ENCODE peak calls at places on chromosomes 3 and 15, in six cellular contexts. M, E, U, D, V and J are unnamed samples.
A peak's percentile ranks its signal among the peaks of the same experiment; 100 is the strongest.

GRCh38 chr15:29465196-29465595 is 195.6 kb upstream of the NSMCE3 start:
- DNase-seq in V (no peak), M (no peak), U (no peak), E (no peak), D (no peak), J (no peak)

GRCh38 chr3:53525765-53526761 is 31.7 kb downstream of the CACNA1D start:
- DNase-seq in U (no peak), V (no peak), M (no peak), D (no peak), E (no peak), J (no peak)

GRCh38 chr3:103047640-103048370 is 613.0 kb downstream of the ZPLD1 start:
- DNase-seq in E (no peak), D (no peak), V (no peak), M (no peak), U (no peak), J (no peak)

GRCh38 chr3:139935071-139935865 is at the start of gene CLSTN2:
- DNase-seq in D (peak; percentile 68), E (peak; percentile 79), U (peak; percentile 56), M (peak; percentile 63), V (no peak), J (peak; percentile 87)

GRCh38 chr15:68375191-68375631 is 56.8 kb downstream of the ITGA11 start:
- DNase-seq in E (no peak), V (no peak), M (no peak), D (peak; percentile 50), U (no peak), J (no peak)

GRCh38 chr3:16239082-16239770 is 25.5 kb downstream of the DPH3 start:
- DNase-seq in D (no peak), U (no peak), M (no peak), V (no peak), E (no peak), J (no peak)

GRCh38 chr15:51833782-51834181 is 4.3 kb downstream of the TMOD3 start:
- DNase-seq in M (no peak), D (no peak), E (no peak), V (no peak), U (no peak), J (no peak)

GRCh38 chr3:189898559-189899153 is 222.0 kb downstream of the P3H2 start:
- DNase-seq in V (no peak), M (no peak), E (no peak), U (no peak), D (no peak), J (no peak)

GRCh38 chr3:188507244-188507720 is 353.3 kb downstream of the LPP start:
- DNase-seq in E (no peak), U (no peak), V (no peak), M (no peak), D (no peak), J (no peak)

GRCh38 chr3:180180795-180181194 is 144.1 kb upstream of the PEX5L start:
- DNase-seq in E (no peak), U (no peak), D (no peak), M (no peak), V (no peak), J (no peak)

GRCh38 chr3:43418601-43419272 is 132.4 kb downstream of the SNRK start:
- DNase-seq in E (no peak), M (no peak), U (no peak), D (no peak), V (no peak), J (no peak)

GRCh38 chr15:92899910-92900711 is at the start of gene CHD2:
- DNase-seq in D (no peak), E (peak; percentile 37), V (peak; percentile 34), U (no peak), M (peak; percentile 60), J (peak; percentile 72)

GRCh38 chr15:50813089-50813488 is 47.6 kb upstream of the SPPL2A start:
- DNase-seq in V (no peak), E (no peak), M (no peak), D (no peak), U (no peak), J (no peak)

GRCh38 chr3:56468184-56469106 is at the start of gene ERC2:
- DNase-seq in V (no peak), M (peak; percentile 89), U (no peak), D (no peak), E (peak; percentile 27), J (peak; percentile 87)

GRCh38 chr3:55486857-55487375 is at the start of gene WNT5A:
- DNase-seq in V (no peak), D (no peak), U (no peak), E (peak; percentile 53), M (peak; percentile 55), J (peak; percentile 84)